ENCODE peak calls at places on chromosomes 12 and 14, in four cellular contexts. J is breast epithelium, R is cardiac muscle cell, E is GM23248. D is an unnamed sample.

GRCh38 chr14:76293221-76293620 is 82.7 kb upstream of the ESRRB start:
- DNase-seq in E (no peak), R (no peak), J (no peak), D (no peak)

GRCh38 chr12:52217223-52217622 is 15.8 kb upstream of the KRT7 start:
- DNase-seq in R (no peak), J (peak; percentile 95), E (no peak), D (peak; percentile 87)

GRCh38 chr12:123971770-123972447 is 722 bp downstream of the CCDC92 start:
- DNase-seq in R (peak; percentile 41), J (peak; percentile 57), E (peak; percentile 76), D (no peak)

GRCh38 chr12:11581179-11581755 is 68.2 kb upstream of the ETV6 start:
- DNase-seq in E (peak; percentile 82), J (peak; percentile 57), R (peak; percentile 85), D (no peak)

GRCh38 chr12:102174761-102175160 is 22.9 kb downstream of the PMCH start:
- DNase-seq in J (no peak), E (no peak), R (no peak), D (no peak)

GRCh38 chr14:32938719-32939253 is at the start of gene NPAS3:
- DNase-seq in J (no peak), E (peak; percentile 56), R (peak; percentile 14), D (peak; percentile 76)

GRCh38 chr12:108905725-108906124 is 25.8 kb downstream of the DAO start:
- DNase-seq in R (no peak), J (no peak), E (no peak), D (no peak)

GRCh38 chr12:101501410-101502045 is 26.4 kb downstream of the SPIC start:
- DNase-seq in R (peak; percentile 74), E (no peak), J (no peak), D (no peak)

GRCh38 chr12:23197266-23197665 is 572.3 kb downstream of the ETNK1 start:
- DNase-seq in J (no peak), R (no peak), E (peak; percentile 2), D (no peak)

GRCh38 chr14:104096751-104097700 is 11.5 kb downstream of the ASPG start:
- DNase-seq in E (peak; percentile 16), J (no peak), R (no peak), D (no peak)

GRCh38 chr12:118034429-118035193 is 18.1 kb downstream of the RFC5 start:
- DNase-seq in J (no peak), E (peak; percentile 82), R (peak; percentile 58), D (no peak)

GRCh38 chr14:92501891-92502351 is 11.7 kb upstream of the RIN3 start:
- DNase-seq in E (peak; percentile 87), R (peak; percentile 79), J (no peak), D (no peak)

GRCh38 chr12:2627343-2628191 is 167.2 kb upstream of the FKBP4 start:
- DNase-seq in J (no peak), R (no peak), E (no peak), D (no peak)

GRCh38 chr12:104133861-104134260 is 4.1 kb downstream of the NFYB start:
- DNase-seq in R (no peak), E (peak; percentile 27), J (no peak), D (no peak)

GRCh38 chr12:48937170-48937569 is 11.9 kb upstream of the FKBP11 start:
- DNase-seq in E (peak; percentile 23), R (no peak), J (no peak), D (no peak)

GRCh38 chr12:111437816-111438454 is 32.2 kb downstream of the SH2B3 start:
- DNase-seq in R (peak; percentile 90), E (peak; percentile 92), J (no peak), D (peak; percentile 81)

GRCh38 chr12:20588057-20588456 is 107.1 kb upstream of the SLCO1C1 start:
- DNase-seq in J (no peak), R (no peak), E (no peak), D (no peak)

GRCh38 chr12:106417926-106418910 is 60.7 kb downstream of the POLR3B start:
- DNase-seq in E (peak; percentile 75), J (no peak), R (peak; percentile 91), D (no peak)

GRCh38 chr14:102516531-102517411 is 7.2 kb upstream of the ANKRD9 start:
- DNase-seq in J (no peak), E (peak; percentile 55), R (no peak), D (no peak)

GRCh38 chr12:46266382-46266791 is 2.5 kb downstream of the SLC38A1 start:
- DNase-seq in J (no peak), E (peak; percentile 46), R (peak; percentile 53), D (no peak)

GRCh38 chr12:113232787-113233585 is 11.7 kb downstream of the TPCN1 start:
- DNase-seq in E (peak; percentile 87), J (no peak), R (no peak), D (no peak)

GRCh38 chr12:47973870-47974269 is 10.5 kb downstream of the TMEM106C start:
- DNase-seq in R (no peak), J (no peak), E (no peak), D (no peak)

GRCh38 chr14:34944744-34945143 is 38.0 kb upstream of the SRP54 start:
- DNase-seq in E (no peak), J (no peak), R (no peak), D (no peak)

GRCh38 chr12:51270067-51270846 is at the start of gene SMAGP:
- DNase-seq in E (peak; percentile 66), R (peak; percentile 47), J (peak; percentile 85), D (peak; percentile 94)

GRCh38 chr14:93019367-93019843 is 96.3 kb downstream of the ITPK1 start:
- DNase-seq in E (no peak), J (peak; percentile 61), R (no peak), D (no peak)

GRCh38 chr12:118350908-118351592 is 21.7 kb downstream of the TAOK3 start:
- DNase-seq in R (no peak), E (no peak), J (no peak), D (no peak)

DNA sequence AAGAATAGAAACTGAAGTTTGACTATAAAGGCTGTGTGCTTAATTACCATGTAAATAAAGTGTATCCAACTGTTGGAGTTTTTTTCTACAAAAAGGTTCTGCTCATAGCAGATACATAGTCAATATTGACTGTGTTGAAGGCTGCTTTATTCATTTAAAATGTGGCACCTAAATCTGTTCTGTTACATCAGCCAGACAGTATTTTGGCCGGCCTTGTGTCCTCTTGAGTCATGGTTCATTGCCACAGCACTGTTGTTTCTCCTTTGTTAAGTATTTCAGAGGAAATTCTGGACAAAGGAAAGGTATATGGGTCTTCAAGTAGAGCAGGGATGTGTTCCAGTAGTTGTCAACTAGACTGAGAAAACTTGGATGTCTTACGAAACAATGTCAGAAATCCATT is 95.5 kb downstream of the SLC38A6 start:
- DNase-seq in E (peak; percentile 89), R (peak; percentile 58), J (no peak), D (no peak)
- H3K27ac ChIP-seq in E (peak overlapping the region; percentile 80), R (no peak overlapping the region), J (no peak overlapping the region), D (no peak overlapping the region)

GRCh38 chr12:121810833-121811433 is 7.1 kb downstream of the SETD1B start:
- DNase-seq in J (no peak), E (peak; percentile 33), R (no peak), D (no peak)
- H3K4me1 ChIP-seq in J (peaks cover 9% of the 10 kb centered on the region), E (peaks cover 22% of the 10 kb centered on the region), R (peaks cover 26% of the 10 kb centered on the region), D (peaks cover 70% of the 10 kb centered on the region)

DNA sequence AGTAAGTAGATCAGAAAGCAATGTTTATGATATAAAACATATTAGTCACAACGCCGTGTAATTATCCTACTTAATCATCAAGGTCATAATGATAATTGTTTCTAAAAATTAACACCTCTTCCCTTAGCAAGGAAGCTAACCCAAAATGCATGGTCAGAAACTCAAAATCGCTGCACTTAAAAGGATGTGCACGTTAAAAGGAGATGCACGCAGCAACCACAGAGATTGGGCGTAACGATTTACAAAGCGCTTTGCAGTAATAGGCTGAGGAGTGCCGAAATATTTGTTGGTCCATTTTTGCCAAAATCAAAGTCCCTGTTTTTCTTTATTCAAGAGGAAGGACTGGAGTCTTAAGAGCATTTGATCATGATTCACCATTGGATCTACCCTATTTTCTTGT is 1077.2 kb downstream of the VRK1 start:
- DNase-seq in E (no peak), R (no peak), J (no peak), D (no peak)
- H3K27ac ChIP-seq in E (no peak overlapping the region), R (no peak overlapping the region), J (no peak overlapping the region), D (no peak overlapping the region)

GRCh38 chr14:65904988-65905387 is 492.5 kb downstream of the FUT8 start:
- DNase-seq in J (no peak), E (no peak), R (no peak), D (no peak)

GRCh38 chr14:65906948-65907347 is 494.4 kb downstream of the FUT8 start:
- DNase-seq in J (no peak), E (no peak), R (no peak), D (no peak)

DNA sequence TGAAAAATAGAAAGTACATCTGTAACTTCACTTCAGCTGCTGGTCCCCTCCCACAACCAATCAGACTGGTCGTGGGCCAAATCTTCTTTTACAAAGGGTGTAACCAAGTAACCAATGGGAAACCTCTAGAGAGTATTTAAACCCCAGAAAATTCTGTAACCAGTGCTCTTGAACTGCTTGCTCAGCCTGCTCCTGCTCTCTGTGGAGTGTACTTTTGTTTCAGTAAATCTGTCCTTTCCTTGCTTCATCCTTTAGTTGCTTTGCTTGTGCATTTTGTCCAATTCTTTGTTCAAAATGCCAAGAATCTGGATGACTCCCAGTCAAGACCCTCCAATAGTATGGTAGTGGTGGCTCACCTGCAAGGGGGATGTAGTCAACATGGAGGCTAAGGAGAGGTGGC is 489.1 kb downstream of the FUT8 start:
- DNase-seq in E (no peak), R (no peak), J (no peak), D (no peak)
- H3K4me1 ChIP-seq in E (no peaks in the 10 kb centered on the region), R (no peaks in the 10 kb centered on the region), J (no peaks in the 10 kb centered on the region), D (no peaks in the 10 kb centered on the region)

DNA sequence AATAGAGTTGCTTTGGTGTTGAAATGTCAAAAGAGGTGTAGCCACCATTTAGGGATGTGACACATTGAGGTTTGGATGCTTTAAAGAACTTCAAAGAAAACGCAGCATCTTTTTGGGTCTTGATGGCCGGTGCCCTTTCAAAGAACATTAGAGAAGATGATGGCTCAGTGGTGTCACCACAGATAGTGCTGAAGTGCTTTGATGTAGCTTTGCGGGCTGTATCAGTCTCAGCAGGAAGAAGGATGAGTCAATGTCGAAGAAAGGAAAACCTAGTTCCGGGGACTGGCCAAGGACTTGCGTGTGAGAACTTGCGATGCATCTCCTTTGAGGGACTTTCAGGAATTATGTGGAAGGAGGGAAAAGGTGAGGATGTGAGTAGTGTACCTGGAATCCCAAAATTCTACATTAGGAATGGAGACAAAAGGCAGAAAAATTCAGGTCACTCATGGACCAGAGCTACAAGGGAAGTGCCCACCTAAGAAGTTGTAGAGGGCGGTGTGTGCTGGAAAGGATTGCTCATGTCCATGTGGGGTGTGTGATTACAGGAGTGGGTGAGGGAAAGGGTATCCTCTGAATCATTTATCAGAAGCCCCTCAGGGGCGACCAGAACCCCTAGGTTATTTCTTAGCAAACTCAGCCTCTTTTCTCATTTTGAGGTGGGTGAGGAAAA is 39.7 kb upstream of the GZMB start:
- DNase-seq in E (no peak), R (no peak), J (no peak), D (no peak)
- H3K27ac ChIP-seq in E (no peak overlapping the region), R (no peak overlapping the region), J (no peak overlapping the region), D (no peak overlapping the region)

DNA sequence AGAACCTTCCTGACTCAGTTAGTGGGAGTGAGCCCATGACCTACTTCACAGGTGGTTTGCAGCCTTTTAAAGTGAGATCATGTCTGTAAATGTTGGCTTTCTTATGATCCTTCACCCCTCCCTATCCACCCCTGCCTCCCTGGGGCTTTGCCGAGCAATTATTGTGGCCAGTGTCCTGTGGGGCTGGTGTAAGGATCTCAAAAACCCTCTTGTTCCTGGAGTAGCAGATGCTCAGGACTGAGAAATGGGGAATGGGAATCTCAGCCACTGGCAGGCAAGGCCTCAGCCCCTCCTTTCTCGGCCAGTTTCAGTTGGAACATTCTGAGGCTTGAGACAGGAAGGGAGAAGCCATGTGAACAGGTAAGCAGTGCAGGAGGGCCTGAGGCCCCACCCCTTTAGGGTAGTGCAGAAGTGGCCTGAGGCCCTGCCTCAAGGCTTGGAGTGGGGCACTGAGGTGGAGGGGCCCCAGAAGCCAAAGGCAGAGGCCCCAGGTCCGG is 53.8 kb downstream of the PLEKHG3 start:
- DNase-seq in J (no peak), R (peak; percentile 28), E (peak; percentile 35), D (peak; percentile 60)
- H3K4me1 ChIP-seq in J (no peaks in the 10 kb centered on the region), R (peaks cover 36% of the 10 kb centered on the region), E (peaks cover 33% of the 10 kb centered on the region), D (peaks cover 27% of the 10 kb centered on the region)

D was measured in left lung.